ENCODE peak calls at places on chromosomes 3 and 15, in four cellular contexts. Y is HepG2, I is K562, B is GM12878. J is an unnamed sample.

GRCh38 chr3:124707667-124708066 is 22.6 kb upstream of the UMPS start:
- DNase-seq in B (no peak), I (no peak), Y (no peak), J (no peak)

GRCh38 chr3:64740232-64740631 is 52.4 kb upstream of the ADAMTS9 start:
- DNase-seq in I (no peak), B (no peak), Y (peak; percentile 12), J (no peak)

GRCh38 chr15:69126054-69126469 is 34.4 kb upstream of the GLCE start:
- DNase-seq in B (no peak), Y (peak; percentile 80), I (peak; percentile 4), J (peak; percentile 72)

GRCh38 chr3:14432996-14433572 is 30.7 kb downstream of the SLC6A6 start:
- DNase-seq in Y (no peak), B (no peak), I (no peak), J (no peak)

GRCh38 chr3:13379191-13379830 is 40.8 kb downstream of the NUP210 start:
- DNase-seq in Y (no peak), I (no peak), B (no peak), J (no peak)

GRCh38 chr3:194990454-194991337 is 280.3 kb downstream of the XXYLT1 start:
- DNase-seq in B (no peak), Y (no peak), I (no peak), J (no peak)

GRCh38 chr3:9111349-9112265 is 137.8 kb downstream of the SRGAP3 start:
- DNase-seq in Y (no peak), B (no peak), I (peak; percentile 24), J (no peak)

GRCh38 chr3:48564022-48564421 is 441 bp upstream of the UCN2 start:
- DNase-seq in B (no peak), I (no peak), Y (peak; percentile 58), J (peak; percentile 56)

GRCh38 chr3:8529197-8529637 is 27.6 kb downstream of the LMCD1 start:
- DNase-seq in I (no peak), B (no peak), Y (peak; percentile 59), J (peak; percentile 34)

GRCh38 chr3:174441588-174442316 is 417.4 kb upstream of the NAALADL2 start:
- DNase-seq in B (no peak), I (no peak), Y (no peak), J (no peak)

GRCh38 chr3:171399842-171400241 is 60.4 kb downstream of the TNIK start:
- DNase-seq in I (no peak), B (no peak), Y (no peak), J (no peak)

GRCh38 chr3:130679218-130679617 is 67.4 kb downstream of the PIK3R4 start:
- DNase-seq in B (no peak), I (no peak), Y (no peak), J (no peak)

GRCh38 chr15:77862651-77863104 is 214.8 kb downstream of the TBC1D2B start:
- DNase-seq in B (no peak), Y (no peak), I (no peak), J (no peak)

GRCh38 chr3:141241248-141242034 is 9.8 kb downstream of the PXYLP1 start:
- DNase-seq in B (no peak), I (no peak), Y (no peak), J (no peak)

DNA sequence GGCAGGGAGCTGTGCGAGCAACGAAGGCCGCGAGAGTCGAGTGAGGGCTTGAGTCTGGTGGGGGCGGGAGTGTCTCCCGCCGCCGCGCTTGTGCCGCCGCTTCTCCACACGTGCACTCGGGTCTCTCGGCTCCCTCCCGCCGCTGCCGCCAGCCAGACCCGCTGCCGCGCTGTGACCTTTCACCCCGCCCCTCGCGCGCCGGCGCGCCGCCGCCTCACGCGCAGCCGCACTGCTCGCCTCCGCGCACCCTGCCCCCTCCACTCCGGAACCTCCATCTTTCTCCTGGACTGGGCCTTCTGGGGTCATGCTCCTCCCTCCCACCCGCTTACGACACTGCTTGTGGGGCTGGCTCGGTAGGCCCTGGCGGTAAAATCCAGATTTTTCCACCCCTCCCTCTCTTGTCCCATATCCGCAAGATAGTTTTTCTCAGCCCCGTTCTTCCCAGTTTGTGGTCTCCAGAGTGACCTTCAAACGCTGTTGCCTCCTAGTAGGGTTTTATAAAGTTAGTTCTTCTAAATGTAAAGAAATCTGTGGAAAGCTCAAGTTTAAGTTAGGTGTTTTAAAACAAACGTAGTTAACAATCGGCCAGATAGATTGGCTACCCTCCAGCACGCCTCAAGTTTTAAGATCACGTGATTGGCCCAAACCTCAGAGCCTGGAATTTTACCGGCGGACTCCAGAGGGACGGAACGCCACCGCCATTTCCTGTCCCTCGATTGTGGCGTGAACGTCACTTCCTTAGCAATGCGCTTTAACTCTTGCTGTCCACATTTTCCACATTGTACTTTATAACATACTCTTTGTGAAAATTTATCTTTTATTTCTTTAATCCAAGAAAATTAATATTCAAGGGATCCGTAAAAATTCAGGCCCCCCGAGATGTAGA is at the start of gene NAA50:
- DNase-seq in I (peak; percentile 92), Y (peak; percentile 95), B (peak; percentile 82), J (peak; percentile 88)
- TF ChIP-seq EP300 in I (peak; percentile 1), Y (peak; percentile 50), B (no peak), J (no peak)

DNA sequence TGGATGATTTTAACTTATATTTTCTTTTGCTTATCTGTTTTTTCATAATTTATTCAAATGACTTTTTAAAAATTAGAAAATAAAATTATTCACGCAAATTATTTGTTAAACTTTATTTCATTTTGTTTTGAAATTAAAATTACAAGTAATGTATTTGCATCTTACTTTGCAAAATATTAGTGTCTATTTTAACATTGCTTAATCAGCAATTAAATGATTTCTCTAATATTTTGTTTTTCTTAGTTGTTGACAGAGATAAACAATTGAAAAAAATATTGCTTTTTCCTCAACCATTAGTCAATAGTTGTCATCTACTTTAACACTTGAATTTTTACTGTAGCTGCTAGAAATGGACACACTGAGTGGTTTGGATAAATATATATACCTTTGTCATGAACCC is 32.8 kb upstream of the PYDC2 start:
- DNase-seq in B (no peak), Y (no peak), I (no peak), J (no peak)
- TF ChIP-seq ESRRA in B (no peak), Y (no peak), I (no peak), J (no peak)

GRCh38 chr15:72117698-72118399 is at the start of gene MYO9A:
- DNase-seq in Y (peak; percentile 97), I (peak; percentile 98), B (peak; percentile 96), J (peak; percentile 99)
- TF ChIP-seq EP300 in Y (no peak), I (no peak), B (no peak), J (no peak)

GRCh38 chr3:185267193-185267592 is 13.3 kb upstream of the EHHADH start:
- DNase-seq in Y (no peak), B (no peak), I (no peak), J (no peak)

GRCh38 chr3:185270262-185270955 is 16.6 kb upstream of the EHHADH start:
- DNase-seq in B (no peak), Y (peak; percentile 50), I (peak; percentile 69), J (peak; percentile 31)

GRCh38 chr3:185268194-185268809 is 14.5 kb upstream of the EHHADH start:
- DNase-seq in B (no peak), Y (no peak), I (peak; percentile 17), J (no peak)

GRCh38 chr3:185272051-185272450 is 18.2 kb upstream of the EHHADH start:
- DNase-seq in B (no peak), Y (no peak), I (no peak), J (no peak)

GRCh38 chr3:185270956-185271332 is 17.1 kb upstream of the EHHADH start:
- DNase-seq in I (no peak), Y (no peak), B (no peak), J (no peak)
- TF ChIP-seq ESRRA in I (no peak), Y (no peak), B (no peak), J (no peak)

DNA sequence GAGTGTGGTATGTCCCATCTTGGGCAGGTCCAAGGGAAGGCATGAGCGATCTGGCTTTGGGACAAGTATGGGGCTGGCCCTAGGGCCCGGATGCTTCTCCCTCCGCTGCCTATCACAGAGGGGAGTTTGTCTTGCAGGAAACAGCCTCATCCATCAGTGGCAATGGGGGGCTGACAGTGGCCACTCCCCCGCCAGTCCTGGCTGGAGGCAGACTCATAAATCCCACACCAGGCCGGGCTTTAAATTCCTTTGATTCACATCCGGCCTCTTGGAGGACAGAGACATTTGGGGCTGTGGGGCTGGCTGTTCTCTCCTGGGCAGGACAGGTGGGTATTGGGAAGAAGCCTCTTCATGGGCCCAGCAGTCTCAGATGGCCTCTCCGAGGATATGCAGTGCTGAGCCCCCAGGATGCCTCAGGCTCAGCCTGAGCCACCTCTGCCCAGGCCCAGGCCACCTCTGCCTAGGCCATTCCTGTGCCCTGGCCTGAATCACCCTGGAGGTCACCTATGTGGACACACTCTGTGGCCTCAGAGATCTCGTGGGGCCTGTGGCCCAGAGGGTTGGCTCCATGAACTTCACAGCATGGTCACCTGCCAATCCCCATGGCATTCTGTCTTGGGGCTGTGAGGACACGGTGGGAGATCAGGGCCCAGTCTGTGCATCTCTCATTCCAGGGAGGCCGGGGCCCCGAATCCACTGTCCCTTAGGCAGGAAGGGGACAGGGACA is 84.2 kb upstream of the GOLGA6L4 start:
- DNase-seq in I (no peak), Y (no peak), B (no peak), J (no peak)
- TF ChIP-seq EP300 in I (no peak), Y (no peak), B (no peak), J (no peak)

GRCh38 chr15:83287541-83288027 is 3.1 kb upstream of the BNC1 start:
- DNase-seq in I (no peak), B (no peak), Y (no peak), J (peak; percentile 72)
- TF ChIP-seq ESRRA in I (no peak), B (no peak), Y (no peak), J (no peak)

GRCh38 chr3:56379723-56380287 is 88.5 kb downstream of the ERC2 start:
- DNase-seq in B (no peak), I (no peak), Y (no peak), J (no peak)
- TF ChIP-seq EP300 in B (no peak), I (no peak), Y (no peak), J (no peak)

J was measured in A549.